ENCODE peak calls at places on chromosomes 5 and 9, in four cellular contexts. I is amniotic stem cell; Z is NCI-H146; N is activated T-helper 1 cell treated with anti-CD3 and anti-CD28 coated beads, Interleukin-2, amount 50 U/mL, for 16 hours. M is an unnamed sample.

GRCh38 chr9:33289501-33289900 is 815 bp upstream of the NFX1 start:
- DNase-seq in I (no peak), Z (peak; percentile 50), N (no peak), M (peak; percentile 5)

GRCh38 chr9:136328622-136329041 is 1.3 kb downstream of the GPSM1 start:
- DNase-seq in I (no peak), Z (no peak), N (no peak), M (peak; percentile 75)

GRCh38 chr5:149017669-149018068 is 45.2 kb downstream of the SH3TC2 start:
- DNase-seq in I (no peak), Z (no peak), N (no peak), M (no peak)

GRCh38 chr9:38202335-38202938 is 133.4 kb upstream of the SHB start:
- DNase-seq in I (no peak), Z (no peak), N (no peak), M (no peak)

GRCh38 chr5:161889971-161890370 is 42.1 kb downstream of the GABRA1 start:
- DNase-seq in I (no peak), Z (no peak), N (no peak), M (no peak)

GRCh38 chr5:176365663-176366574 is 632 bp downstream of the ARL10 start:
- DNase-seq in I (no peak), Z (no peak), N (peak; percentile 9), M (peak; percentile 97)

GRCh38 chr9:17906204-17906840 is 327.5 kb downstream of the SH3GL2 start:
- DNase-seq in I (no peak), Z (peak; percentile 77), N (no peak), M (peak; percentile 20)

GRCh38 chr9:71737455-71737854 is 30.9 kb downstream of the CEMIP2 start:
- DNase-seq in I (no peak), Z (no peak), N (no peak), M (no peak)

GRCh38 chr9:122126340-122127333 is 32.9 kb downstream of the NDUFA8 start:
- DNase-seq in I (no peak), Z (no peak), N (no peak), M (peak; percentile 72)

GRCh38 chr9:131432050-131432449 is 38.2 kb downstream of the PRRC2B start:
- DNase-seq in I (no peak), Z (no peak), N (no peak), M (no peak)

GRCh38 chr9:71237051-71237450 is 115.6 kb upstream of the TRPM3 start:
- DNase-seq in I (no peak), Z (no peak), N (no peak), M (no peak)

GRCh38 chr9:131421691-131422090 is 27.8 kb downstream of the PRRC2B start:
- DNase-seq in I (no peak), Z (no peak), N (no peak), M (no peak)

GRCh38 chr5:169551146-169551545 is 32.4 kb upstream of the SPDL1 start:
- DNase-seq in I (no peak), Z (no peak), N (no peak), M (no peak)

GRCh38 chr9:37987467-37987981 is 81.5 kb downstream of the SHB start:
- DNase-seq in I (no peak), Z (no peak), N (no peak), M (no peak)

GRCh38 chr5:83744851-83745250 is 24.2 kb upstream of the HAPLN1 start:
- DNase-seq in I (no peak), Z (no peak), N (no peak), M (no peak)

GRCh38 chr5:31753700-31754461 is 115.0 kb downstream of the PDZD2 start:
- DNase-seq in I (no peak), Z (no peak), N (no peak), M (no peak)

GRCh38 chr9:110115341-110115820 is 92.6 kb downstream of the C9orf152 start:
- DNase-seq in I (no peak), Z (no peak), N (no peak), M (no peak)

GRCh38 chr9:132994410-132995120 is 16.1 kb downstream of the GFI1B start:
- DNase-seq in I (no peak), Z (no peak), N (no peak), M (peak; percentile 60)

M was measured in GM03348.